ENCODE peak calls at places on chromosome 16, in seven cellular contexts. One of them, this sample, is unnamed. For H3K4me1, the result is how much of the 10 kb centered on the place peaks cover.

GRCh38 chr16:64910351-64910750 is 211.5 kb downstream of the CDH11 start:
- DNase-seq in ascending aorta: peak
- DNase-seq in heart left ventricle: peak
- DNase-seq in ovary: peak
- DNase-seq in fibroblast of lung: peak
- DNase-seq in upper lobe of right lung: no peak
- DNase-seq in mammary epithelial cell: no peak
- DNase-seq in this sample: no peak

GRCh38 chr16:7405166-7405565 is 72.5 kb downstream of the RBFOX1 start:
- DNase-seq in ascending aorta: no peak
- DNase-seq in heart left ventricle: peak
- DNase-seq in ovary: peak
- DNase-seq in fibroblast of lung: no peak
- DNase-seq in upper lobe of right lung: peak
- DNase-seq in mammary epithelial cell: no peak
- DNase-seq in this sample: no peak

GRCh38 chr16:50183316-50183715 is 30.2 kb downstream of the TENT4B start:
- DNase-seq in ascending aorta: no peak
- DNase-seq in heart left ventricle: no peak
- DNase-seq in ovary: no peak
- DNase-seq in fibroblast of lung: peak
- DNase-seq in upper lobe of right lung: no peak
- DNase-seq in mammary epithelial cell: no peak
- DNase-seq in this sample: no peak

GRCh38 chr16:31181102-31181830 is 1.3 kb downstream of the FUS start:
- DNase-seq in ascending aorta: no peak
- DNase-seq in heart left ventricle: peak
- DNase-seq in ovary: no peak
- DNase-seq in fibroblast of lung: peak
- DNase-seq in upper lobe of right lung: peak
- DNase-seq in mammary epithelial cell: peak
- DNase-seq in this sample: no peak

GRCh38 chr16:50462793-50463507 is 85.2 kb upstream of the NKD1 start:
- DNase-seq in ascending aorta: peak
- DNase-seq in heart left ventricle: no peak
- DNase-seq in ovary: no peak
- DNase-seq in fibroblast of lung: no peak
- DNase-seq in upper lobe of right lung: peak
- DNase-seq in mammary epithelial cell: no peak
- DNase-seq in this sample: no peak

GRCh38 chr16:89172901-89173628 is 1.5 kb downstream of the CDH15 start:
- DNase-seq in ascending aorta: no peak
- DNase-seq in heart left ventricle: no peak
- DNase-seq in ovary: no peak
- DNase-seq in fibroblast of lung: no peak
- DNase-seq in upper lobe of right lung: no peak
- DNase-seq in mammary epithelial cell: no peak
- DNase-seq in this sample: no peak

GRCh38 chr16:71775949-71776348 is 32.7 kb downstream of the AP1G1 start:
- DNase-seq in ascending aorta: no peak
- DNase-seq in heart left ventricle: no peak
- DNase-seq in ovary: no peak
- DNase-seq in fibroblast of lung: no peak
- DNase-seq in upper lobe of right lung: no peak
- DNase-seq in mammary epithelial cell: no peak
- DNase-seq in this sample: no peak

GRCh38 chr16:57801856-57802634 is at the start of gene KIFC3:
- DNase-seq in ascending aorta: peak
- DNase-seq in heart left ventricle: peak
- DNase-seq in ovary: peak
- DNase-seq in fibroblast of lung: peak
- DNase-seq in upper lobe of right lung: peak
- DNase-seq in mammary epithelial cell: peak
- DNase-seq in this sample: peak

GRCh38 chr16:67928561-67929364 is 2.9 kb downstream of the CTRL start:
- DNase-seq in ascending aorta: peak
- DNase-seq in heart left ventricle: peak
- DNase-seq in ovary: peak
- DNase-seq in fibroblast of lung: peak
- DNase-seq in upper lobe of right lung: peak
- DNase-seq in mammary epithelial cell: peak
- DNase-seq in this sample: peak

GRCh38 chr16:67928147-67928546 is 3.5 kb downstream of the CTRL start:
- DNase-seq in ascending aorta: no peak
- DNase-seq in heart left ventricle: peak
- DNase-seq in ovary: no peak
- DNase-seq in fibroblast of lung: no peak
- DNase-seq in upper lobe of right lung: no peak
- DNase-seq in mammary epithelial cell: no peak
- DNase-seq in this sample: peak

GRCh38 chr16:67924140-67924906 is 7.3 kb downstream of the CTRL start:
- DNase-seq in ascending aorta: no peak
- DNase-seq in heart left ventricle: peak
- DNase-seq in ovary: no peak
- DNase-seq in fibroblast of lung: no peak
- DNase-seq in upper lobe of right lung: no peak
- DNase-seq in mammary epithelial cell: no peak
- DNase-seq in this sample: no peak

GRCh38 chr16:67927131-67927941 is 4.3 kb downstream of the CTRL start:
- DNase-seq in ascending aorta: no peak
- DNase-seq in heart left ventricle: peak
- DNase-seq in ovary: no peak
- DNase-seq in fibroblast of lung: no peak
- DNase-seq in upper lobe of right lung: no peak
- DNase-seq in mammary epithelial cell: no peak
- DNase-seq in this sample: no peak

DNA sequence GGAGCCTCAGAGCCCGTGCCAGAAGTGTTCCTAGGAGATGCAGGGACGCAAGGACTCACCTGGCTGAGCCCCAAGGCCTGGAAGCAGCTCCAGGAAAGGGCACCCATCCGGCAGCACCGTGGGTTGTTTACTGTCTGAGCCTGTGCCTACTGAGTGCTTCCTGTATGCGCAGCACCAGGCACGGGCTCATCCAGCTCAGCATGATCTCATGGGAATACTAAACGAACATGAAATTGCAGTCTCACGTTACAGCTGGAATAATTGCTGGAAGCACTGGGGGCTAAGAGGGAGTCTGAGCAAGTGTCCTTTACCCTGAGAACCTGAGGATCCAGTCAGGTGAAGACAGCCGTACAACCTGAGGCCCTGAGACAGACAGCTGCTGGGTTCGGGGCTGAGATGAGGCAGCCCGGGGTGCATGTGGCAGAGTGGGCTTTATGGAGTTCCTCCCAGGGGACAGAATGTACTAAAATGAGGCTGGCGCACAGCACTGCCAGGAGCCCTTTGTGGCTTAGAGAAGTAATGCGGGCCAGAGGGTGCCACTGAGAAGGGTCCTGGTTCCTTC is 5.4 kb downstream of the CTRL start:
- DNase-seq in ascending aorta: peak
- DNase-seq in heart left ventricle: peak
- DNase-seq in ovary: no peak
- DNase-seq in fibroblast of lung: no peak
- DNase-seq in upper lobe of right lung: no peak
- DNase-seq in mammary epithelial cell: no peak
- DNase-seq in this sample: no peak
- TF ChIP-seq CTCF in ascending aorta: peak
- TF ChIP-seq CTCF in heart left ventricle: no peak
- TF ChIP-seq CTCF in ovary: no peak
- TF ChIP-seq CTCF in fibroblast of lung: peak
- TF ChIP-seq CTCF in upper lobe of right lung: no peak
- TF ChIP-seq CTCF in mammary epithelial cell: peak
- TF ChIP-seq CTCF in this sample: no peak

DNA sequence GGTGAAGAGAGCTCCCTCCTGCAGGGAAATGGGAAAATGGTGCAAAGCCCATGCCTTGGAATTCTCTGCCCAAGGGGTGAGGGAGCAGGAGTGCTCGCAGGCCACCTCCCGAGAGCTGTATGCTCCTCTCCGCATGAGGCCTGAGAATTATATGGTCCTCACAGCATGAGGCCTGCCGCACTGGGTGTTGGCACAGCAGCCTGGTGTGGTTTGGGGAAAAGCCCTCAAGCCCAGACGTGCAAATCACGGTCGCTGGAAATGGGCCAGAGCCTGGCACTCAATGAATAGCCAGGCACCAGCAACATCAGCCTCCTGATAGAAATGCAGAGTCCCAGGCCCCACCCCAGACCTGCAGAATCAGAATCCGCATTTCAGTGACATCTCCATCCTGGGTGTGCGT is 156.4 kb upstream of the FOXF1 start:
- DNase-seq in ascending aorta: no peak
- DNase-seq in heart left ventricle: no peak
- DNase-seq in ovary: no peak
- DNase-seq in fibroblast of lung: no peak
- DNase-seq in upper lobe of right lung: no peak
- DNase-seq in mammary epithelial cell: no peak
- DNase-seq in this sample: no peak
- H3K4me1 ChIP-seq in ascending aorta: under half
- H3K4me1 ChIP-seq in heart left ventricle: under half
- H3K4me1 ChIP-seq in ovary: under half
- H3K4me1 ChIP-seq in fibroblast of lung: under half
- H3K4me1 ChIP-seq in upper lobe of right lung: under half
- H3K4me1 ChIP-seq in mammary epithelial cell: under half
- H3K4me1 ChIP-seq in this sample: under half

GRCh38 chr16:11310997-11311561 is 29.9 kb upstream of the PRM1 start:
- DNase-seq in ascending aorta: no peak
- DNase-seq in heart left ventricle: no peak
- DNase-seq in ovary: no peak
- DNase-seq in fibroblast of lung: no peak
- DNase-seq in upper lobe of right lung: no peak
- DNase-seq in mammary epithelial cell: no peak
- DNase-seq in this sample: peak
- H3K4me3 ChIP-seq in ascending aorta: no peak
- H3K4me3 ChIP-seq in heart left ventricle: no peak
- H3K4me3 ChIP-seq in ovary: no peak
- H3K4me3 ChIP-seq in fibroblast of lung: no peak
- H3K4me3 ChIP-seq in upper lobe of right lung: no peak
- H3K4me3 ChIP-seq in mammary epithelial cell: no peak
- H3K4me3 ChIP-seq in this sample: no peak

DNA sequence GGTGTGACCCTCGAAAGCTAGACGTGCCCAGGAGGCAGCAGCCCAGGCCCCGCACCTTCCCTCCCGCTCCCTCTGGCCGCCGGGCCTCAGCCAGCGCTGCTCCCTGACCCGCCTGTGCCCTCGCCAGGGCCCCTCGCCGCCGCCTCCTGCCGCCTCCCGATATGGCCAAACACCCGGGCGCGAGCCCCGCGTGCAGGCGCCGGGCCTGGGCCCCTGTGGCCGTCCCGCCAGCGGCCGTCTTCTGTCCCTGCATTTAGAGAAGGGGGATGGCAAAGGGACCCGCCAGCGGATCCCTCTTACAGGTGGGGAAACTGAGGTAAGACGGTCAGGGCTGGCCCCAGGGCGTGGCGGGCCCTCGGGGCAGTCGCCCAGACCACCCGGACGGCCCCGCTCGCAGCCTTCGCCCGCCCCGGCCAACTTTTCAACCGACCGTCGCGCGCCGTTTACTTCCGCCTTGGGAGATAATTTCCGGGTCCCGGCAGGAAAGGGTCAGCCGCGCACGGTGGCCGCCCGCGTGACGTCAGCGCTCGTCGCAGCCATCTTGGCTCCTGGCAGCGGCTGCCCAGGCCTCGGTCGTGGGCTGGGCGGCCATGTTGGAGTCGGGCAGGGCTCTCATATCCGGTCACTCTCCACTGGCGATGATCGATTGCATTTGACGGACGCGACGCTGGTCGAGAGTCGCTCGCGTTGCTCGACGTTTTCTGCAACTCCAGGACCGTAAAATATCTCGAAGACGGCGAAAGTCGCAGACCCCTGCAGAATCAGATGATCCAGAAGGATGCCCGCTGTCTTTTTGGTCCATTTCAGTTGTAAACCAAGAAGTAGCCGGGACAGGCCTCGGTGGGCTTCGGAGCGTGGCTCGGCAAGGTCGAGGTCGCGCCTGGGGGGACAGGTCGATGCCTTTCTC is 7.1 kb upstream of the GNG13 start:
- DNase-seq in ascending aorta: peak
- DNase-seq in heart left ventricle: peak
- DNase-seq in ovary: peak
- DNase-seq in fibroblast of lung: peak
- DNase-seq in upper lobe of right lung: peak
- DNase-seq in mammary epithelial cell: peak
- DNase-seq in this sample: peak
- TF ChIP-seq CTCF in ascending aorta: no peak
- TF ChIP-seq CTCF in heart left ventricle: no peak
- TF ChIP-seq CTCF in ovary: peak
- TF ChIP-seq CTCF in fibroblast of lung: no peak
- TF ChIP-seq CTCF in upper lobe of right lung: no peak
- TF ChIP-seq CTCF in mammary epithelial cell: no peak
- TF ChIP-seq CTCF in this sample: no peak

GRCh38 chr16:67963325-67964321 is 4.8 kb downstream of the SLC12A4 start:
- DNase-seq in ascending aorta: no peak
- DNase-seq in heart left ventricle: peak
- DNase-seq in ovary: no peak
- DNase-seq in fibroblast of lung: no peak
- DNase-seq in upper lobe of right lung: no peak
- DNase-seq in mammary epithelial cell: no peak
- DNase-seq in this sample: no peak
- H3K4me1 ChIP-seq in ascending aorta: half or more
- H3K4me1 ChIP-seq in heart left ventricle: half or more
- H3K4me1 ChIP-seq in ovary: under half
- H3K4me1 ChIP-seq in fibroblast of lung: under half
- H3K4me1 ChIP-seq in upper lobe of right lung: half or more
- H3K4me1 ChIP-seq in mammary epithelial cell: half or more
- H3K4me1 ChIP-seq in this sample: under half

GRCh38 chr16:10751291-10751697 is 7.7 kb downstream of the NUBP1 start:
- DNase-seq in ascending aorta: no peak
- DNase-seq in heart left ventricle: no peak
- DNase-seq in ovary: no peak
- DNase-seq in fibroblast of lung: no peak
- DNase-seq in upper lobe of right lung: no peak
- DNase-seq in mammary epithelial cell: no peak
- DNase-seq in this sample: no peak
- H3K4me3 ChIP-seq in ascending aorta: no peak
- H3K4me3 ChIP-seq in heart left ventricle: no peak
- H3K4me3 ChIP-seq in ovary: no peak
- H3K4me3 ChIP-seq in fibroblast of lung: no peak
- H3K4me3 ChIP-seq in upper lobe of right lung: no peak
- H3K4me3 ChIP-seq in mammary epithelial cell: no peak
- H3K4me3 ChIP-seq in this sample: no peak

GRCh38 chr16:10609410-10609774 is 29.0 kb upstream of the EMP2 start:
- DNase-seq in ascending aorta: no peak
- DNase-seq in heart left ventricle: no peak
- DNase-seq in ovary: no peak
- DNase-seq in fibroblast of lung: peak
- DNase-seq in upper lobe of right lung: no peak
- DNase-seq in mammary epithelial cell: no peak
- DNase-seq in this sample: no peak
- TF ChIP-seq CTCF in ascending aorta: no peak
- TF ChIP-seq CTCF in heart left ventricle: no peak
- TF ChIP-seq CTCF in ovary: no peak
- TF ChIP-seq CTCF in fibroblast of lung: peak
- TF ChIP-seq CTCF in upper lobe of right lung: no peak
- TF ChIP-seq CTCF in mammary epithelial cell: no peak
- TF ChIP-seq CTCF in this sample: no peak